ENCODE peak calls at places on chromosomes 1 and 21, in five cellular contexts. I is GM20000; O is stimulated activated CD4-positive, alpha-beta T cell treated with anti-CD3 and anti-CD28 coated beads, Interleukin-1b, Interleukin-23, amount 100 ng/mL, for 48 hours; P is NCI-H1694; Q is GM12891. D is an unnamed sample.

GRCh38 chr21:30561957-30562356 is 843 bp upstream of the KRTAP19-7 start:
- DNase-seq in Q (no peak), P (no peak), I (no peak), O (no peak), D (no peak)

GRCh38 chr1:24362982-24363614 is 43.9 kb downstream of the GRHL3 start:
- DNase-seq in I (no peak), P (no peak), O (no peak), Q (no peak), D (no peak)

GRCh38 chr1:94862718-94863117 is 42.6 kb downstream of the SLC44A3 start:
- DNase-seq in Q (no peak), P (no peak), O (no peak), I (no peak), D (no peak)

GRCh38 chr1:235468970-235469369 is 35.3 kb downstream of the B3GALNT2 start:
- DNase-seq in O (no peak), P (no peak), Q (no peak), I (no peak), D (no peak)

GRCh38 chr1:22239378-22239777 is 96.5 kb upstream of the WNT4 start:
- DNase-seq in O (no peak), P (no peak), Q (no peak), I (no peak), D (no peak)

GRCh38 chr21:16418663-16419062 is 688.9 kb downstream of the USP25 start:
- DNase-seq in O (no peak), P (no peak), I (no peak), Q (no peak), D (no peak)

GRCh38 chr1:161381707-161382106 is 14.0 kb upstream of the CFAP126 start:
- DNase-seq in P (no peak), O (no peak), I (no peak), Q (no peak), D (no peak)

GRCh38 chr1:241644259-241644658 is 4.1 kb upstream of the CHML start:
- DNase-seq in Q (no peak), P (no peak), I (no peak), O (no peak), D (no peak)

GRCh38 chr1:63321061-63321787 is 1.1 kb upstream of the FOXD3 start:
- DNase-seq in P (no peak), Q (no peak), O (no peak), I (no peak), D (no peak)

GRCh38 chr1:81699234-81699633 is 101.5 kb upstream of the ADGRL2 start:
- DNase-seq in I (no peak), P (no peak), Q (no peak), O (no peak), D (no peak)

GRCh38 chr21:35508389-35508888 is 459.3 kb upstream of the RUNX1 start:
- DNase-seq in Q (no peak), P (no peak), O (no peak), I (no peak), D (peak; percentile 33)

GRCh38 chr1:246658567-246658966 is 65.6 kb upstream of the SCCPDH start:
- DNase-seq in O (no peak), Q (no peak), I (no peak), P (no peak), D (no peak)

GRCh38 chr1:160608941-160609340 is 29.6 kb upstream of the CD84 start:
- DNase-seq in P (no peak), O (no peak), I (no peak), Q (no peak), D (no peak)

GRCh38 chr1:22053018-22053860 is 730 bp downstream of the CDC42 start:
- DNase-seq in P (peak; percentile 5), I (peak; percentile 78), Q (peak; percentile 30), O (peak; percentile 25), D (peak; percentile 58)

GRCh38 chr1:9068971-9069323 is 488 bp downstream of the SLC2A5 start:
- DNase-seq in O (no peak), Q (no peak), P (no peak), I (peak; percentile 35), D (no peak)

GRCh38 chr1:1226566-1227362 is 5.0 kb downstream of the SDF4 start:
- DNase-seq in O (no peak), I (no peak), Q (no peak), P (no peak), D (no peak)

GRCh38 chr1:239084459-239085080 is 301.8 kb upstream of the CHRM3 start:
- DNase-seq in Q (no peak), P (no peak), I (no peak), O (no peak), D (no peak)

GRCh38 chr1:198449281-198449680 is 91.2 kb downstream of the ATP6V1G3 start:
- DNase-seq in P (no peak), I (no peak), Q (no peak), O (no peak), D (no peak)

GRCh38 chr21:37200641-37201480 is 66.3 kb downstream of the VPS26C start:
- DNase-seq in O (no peak), P (no peak), Q (no peak), I (no peak), D (no peak)

GRCh38 chr1:67897270-67897949 is 64.1 kb upstream of the GNG12 start:
- DNase-seq in P (no peak), I (no peak), Q (no peak), O (no peak), D (no peak)

GRCh38 chr1:20400341-20401177 is 85.5 kb downstream of the CAMK2N1 start:
- DNase-seq in O (no peak), P (no peak), Q (no peak), I (no peak), D (no peak)

GRCh38 chr1:245751671-245752070 is 596.9 kb downstream of the KIF26B start:
- DNase-seq in I (no peak), Q (no peak), P (no peak), O (no peak), D (no peak)

GRCh38 chr1:91884459-91885290 is 1.3 kb downstream of the TGFBR3 start:
- DNase-seq in P (no peak), O (peak; percentile 43), I (peak; percentile 40), Q (no peak), D (peak; percentile 54)

GRCh38 chr1:24875257-24875656 is 54.8 kb downstream of the RUNX3 start:
- DNase-seq in O (no peak), P (no peak), Q (no peak), I (no peak), D (no peak)

GRCh38 chr1:199297174-199297573 is 658.3 kb downstream of the PTPRC start:
- DNase-seq in I (no peak), O (no peak), P (no peak), Q (no peak), D (no peak)

GRCh38 chr1:46062651-46063319 is 69.6 kb downstream of the PIK3R3 start:
- DNase-seq in O (peak; percentile 30), Q (no peak), I (no peak), P (no peak), D (peak; percentile 69)

GRCh38 chr1:43875327-43875726 is 58.3 kb upstream of the ARTN start:
- DNase-seq in P (no peak), I (no peak), O (no peak), Q (no peak), D (no peak)

GRCh38 chr1:151273924-151274466 is 8.1 kb upstream of the ZNF687 start:
- DNase-seq in Q (no peak), O (no peak), I (no peak), P (no peak), D (no peak)